ENCODE peak calls at places on chromosome 11, in five cellular contexts. V is GM12878, Y is HEK293T, G is HepG2, A is H1. T is an unnamed sample.

GRCh38 chr11:45556851-45557707 is 108.3 kb downstream of the CHST1 start:
- DNase-seq in Y (no peak), G (no peak), V (no peak), A (no peak), T (no peak)

GRCh38 chr11:122897606-122898210 is 15.1 kb downstream of the JHY start:
- DNase-seq in Y (no peak), A (no peak), G (no peak), V (no peak), T (no peak)

GRCh38 chr11:8022876-8023275 is 35.7 kb downstream of the EIF3F start:
- DNase-seq in Y (no peak), V (no peak), G (no peak), A (peak), T (no peak)

GRCh38 chr11:128725630-128726461 is 32.0 kb downstream of the FLI1 start:
- DNase-seq in G (no peak), Y (no peak), A (no peak), V (peak), T (no peak)

GRCh38 chr11:121466063-121466794 is 13.5 kb upstream of the SORL1-AS1 start:
- DNase-seq in Y (peak), V (no peak), A (peak), G (peak), T (peak)

GRCh38 chr11:95792200-95792599 is 1.9 kb downstream of the CEP57 start:
- DNase-seq in Y (no peak), A (no peak), V (no peak), G (no peak), T (no peak)

GRCh38 chr11:20933086-20933485 is 263.7 kb downstream of the NELL1 start:
- DNase-seq in V (no peak), Y (no peak), G (no peak), A (no peak), T (no peak)

GRCh38 chr11:47233989-47234668 is 14.5 kb downstream of the ACP2 start:
- DNase-seq in V (no peak), A (no peak), G (peak), Y (no peak), T (no peak)

GRCh38 chr11:121318848-121319834 is 26.6 kb downstream of the SC5D start:
- DNase-seq in V (no peak), A (no peak), Y (peak), G (peak), T (no peak)

GRCh38 chr11:110939471-110939870 is 227.2 kb upstream of the ARHGAP20 start:
- DNase-seq in G (no peak), V (no peak), A (no peak), Y (no peak), T (no peak)

GRCh38 chr11:7501251-7501650 is 12.5 kb upstream of the PPFIBP2 start:
- DNase-seq in V (no peak), Y (no peak), A (no peak), G (no peak), T (no peak)

GRCh38 chr11:58927393-58928081 is 11.8 kb upstream of the GLYATL1 start:
- DNase-seq in Y (peak), G (peak), V (no peak), A (peak), T (peak)

GRCh38 chr11:110311783-110312578 is 15.6 kb upstream of the RDX start:
- DNase-seq in A (no peak), V (no peak), Y (no peak), G (no peak), T (no peak)

GRCh38 chr11:65423516-65424199 is 1.1 kb downstream of the NEAT1 start:
- DNase-seq in G (no peak), V (no peak), A (no peak), Y (no peak), T (no peak)

GRCh38 chr11:78044706-78045105 is 19.0 kb upstream of the THRSP start:
- DNase-seq in A (no peak), G (no peak), V (no peak), Y (no peak), T (no peak)

GRCh38 chr11:2798951-2799761 is 86.4 kb downstream of the CDKN1C start:
- DNase-seq in V (no peak), Y (no peak), G (peak), A (peak), T (no peak)

GRCh38 chr11:107439586-107440201 is 17.9 kb downstream of the CWF19L2 start:
- DNase-seq in A (no peak), G (no peak), V (no peak), Y (no peak), T (no peak)

GRCh38 chr11:125918140-125918840 is 14.0 kb downstream of the DDX25 start:
- DNase-seq in A (no peak), V (no peak), G (no peak), Y (no peak), T (no peak)

GRCh38 chr11:123046473-123047264 is 15.3 kb downstream of the HSPA8 start:
- DNase-seq in A (no peak), G (no peak), V (no peak), Y (no peak), T (no peak)

GRCh38 chr11:79045811-79046304 is 395.0 kb downstream of the TENM4 start:
- DNase-seq in Y (no peak), V (no peak), G (no peak), A (no peak), T (no peak)

GRCh38 chr11:70916321-70916720 is 336.1 kb downstream of the SHANK2 start:
- DNase-seq in V (no peak), Y (no peak), G (no peak), A (no peak), T (no peak)

GRCh38 chr11:13126430-13126829 is 117.3 kb downstream of the RASSF10 start:
- DNase-seq in A (no peak), Y (no peak), G (no peak), V (no peak), T (no peak)

GRCh38 chr11:125945797-125946520 is at the start of gene VSIG10L2:
- DNase-seq in G (no peak), V (no peak), Y (no peak), A (no peak), T (no peak)

GRCh38 chr11:130413383-130414106 is 14.9 kb downstream of the ADAMTS8 start:
- DNase-seq in Y (no peak), V (no peak), G (no peak), A (no peak), T (no peak)

GRCh38 chr11:40100204-40100603 is 1359.2 kb downstream of the LRRC4C start:
- DNase-seq in Y (no peak), G (no peak), V (no peak), A (no peak), T (peak)

GRCh38 chr11:91790346-91790745 is 434.3 kb upstream of the FAT3 start:
- DNase-seq in G (no peak), A (no peak), V (no peak), Y (no peak), T (no peak)

GRCh38 chr11:130170345-130170744 is 10.8 kb downstream of the ST14 start:
- DNase-seq in G (no peak), Y (no peak), A (no peak), V (no peak), T (no peak)

GRCh38 chr11:128934351-128934750 is 8.3 kb downstream of the TP53AIP1 start:
- DNase-seq in G (no peak), V (no peak), A (no peak), Y (no peak), T (no peak)

GRCh38 chr11:14148653-14149273 is 186.2 kb downstream of the SPON1 start:
- DNase-seq in G (peak), V (no peak), A (no peak), Y (peak), T (no peak)

GRCh38 chr11:86151188-86152005 is 82.5 kb upstream of the PICALM start:
- DNase-seq in A (no peak), V (no peak), G (no peak), Y (no peak), T (no peak)

GRCh38 chr11:1603629-1604028 is 4.6 kb downstream of the KRTAP5-3 start:
- DNase-seq in Y (no peak), A (no peak), G (no peak), V (no peak), T (no peak)

GRCh38 chr11:475941-476340 is 25.9 kb downstream of the PTDSS2 start:
- DNase-seq in Y (no peak), A (no peak), G (no peak), V (no peak), T (no peak)

GRCh38 chr11:58928082-58928574 is 11.2 kb upstream of the GLYATL1 start:
- DNase-seq in Y (no peak), A (peak), G (no peak), V (no peak), T (no peak)

GRCh38 chr11:63838150-63838681 is 694 bp upstream of the MARK2 start:
- DNase-seq in Y (no peak), V (peak), A (no peak), G (no peak), T (no peak)

GRCh38 chr11:110424775-110425444 is 4.8 kb upstream of the FDX1 start:
- DNase-seq in Y (no peak), G (no peak), A (no peak), V (no peak), T (no peak)

GRCh38 chr11:78318733-78319132 is 98.9 kb downstream of the GAB2 start:
- DNase-seq in A (no peak), V (no peak), G (no peak), Y (no peak), T (no peak)

GRCh38 chr11:121024989-121025388 is 1.1 kb downstream of the TBCEL start:
- DNase-seq in V (no peak), G (peak), Y (peak), A (no peak), T (no peak)

GRCh38 chr11:86438685-86439084 is 64.0 kb downstream of the CCDC81 start:
- DNase-seq in Y (no peak), G (no peak), V (no peak), A (no peak), T (no peak)

DNA sequence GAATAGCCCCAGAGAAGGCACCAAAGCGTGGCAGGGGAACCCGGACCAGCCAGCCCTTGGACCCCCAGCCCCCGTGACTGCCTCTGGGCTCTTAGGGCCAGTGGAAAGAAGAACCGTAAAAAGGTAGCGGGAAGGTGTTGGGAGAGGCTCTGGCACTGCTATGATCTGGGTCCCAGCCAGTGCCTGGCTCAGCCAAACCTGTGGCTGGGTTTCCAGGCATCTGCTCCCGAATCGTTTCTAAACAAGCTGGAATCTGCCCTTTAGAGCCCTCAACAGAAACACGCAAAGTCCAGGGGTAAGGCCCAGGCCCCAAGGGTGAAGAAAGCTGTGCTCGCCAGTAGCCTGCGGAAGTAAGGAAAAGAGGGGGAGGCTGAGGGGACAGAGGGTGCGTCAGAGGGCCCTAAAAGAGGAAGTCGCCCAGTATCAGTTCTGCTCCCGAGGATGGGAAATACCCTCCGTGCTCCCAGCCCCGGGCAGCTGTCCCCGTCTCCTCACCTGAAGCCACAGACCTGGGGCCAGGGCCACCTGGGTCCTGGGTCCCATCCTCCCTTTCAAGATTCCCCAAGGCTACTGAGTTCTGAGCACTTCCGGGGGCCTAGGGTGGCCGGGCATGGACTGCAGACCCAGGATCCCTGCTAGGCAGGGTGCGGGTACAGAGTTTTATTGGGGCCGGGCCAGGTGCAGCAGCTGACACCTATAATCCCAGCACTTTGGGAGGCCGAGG is 24.7 kb downstream of the IL10RA start:
- DNase-seq in Y (no peak), A (peak), V (peak), G (no peak), T (no peak)
- TF ChIP-seq SUZ12 in Y (no peak), A (no peak), V (no peak), G (no peak), T (no peak)

GRCh38 chr11:127454856-127455255 is 454.3 kb upstream of the KIRREL3 start:
- DNase-seq in G (no peak), Y (no peak), V (no peak), A (no peak), T (no peak)
- TF ChIP-seq SUZ12 in G (no peak), Y (no peak), V (no peak), A (no peak), T (no peak)

GRCh38 chr11:6413791-6414231 is 5.1 kb downstream of the APBB1 start:
- DNase-seq in A (no peak), G (no peak), V (no peak), Y (no peak), T (no peak)
- TF ChIP-seq SUZ12 in A (no peak), G (no peak), V (no peak), Y (no peak), T (no peak)

GRCh38 chr11:61775606-61776554 is 16.5 kb downstream of the TMEM258 start:
- DNase-seq in A (no peak), V (no peak), G (no peak), Y (no peak), T (no peak)

GRCh38 chr11:61775106-61775505 is 17.3 kb downstream of the TMEM258 start:
- DNase-seq in G (no peak), V (no peak), A (no peak), Y (no peak), T (no peak)

GRCh38 chr11:61778357-61778886 is 14.0 kb downstream of the TMEM258 start:
- DNase-seq in G (no peak), A (no peak), V (no peak), Y (no peak), T (no peak)

GRCh38 chr11:61777234-61778090 is 14.9 kb downstream of the TMEM258 start:
- DNase-seq in V (no peak), Y (no peak), A (peak), G (no peak), T (no peak)

DNA sequence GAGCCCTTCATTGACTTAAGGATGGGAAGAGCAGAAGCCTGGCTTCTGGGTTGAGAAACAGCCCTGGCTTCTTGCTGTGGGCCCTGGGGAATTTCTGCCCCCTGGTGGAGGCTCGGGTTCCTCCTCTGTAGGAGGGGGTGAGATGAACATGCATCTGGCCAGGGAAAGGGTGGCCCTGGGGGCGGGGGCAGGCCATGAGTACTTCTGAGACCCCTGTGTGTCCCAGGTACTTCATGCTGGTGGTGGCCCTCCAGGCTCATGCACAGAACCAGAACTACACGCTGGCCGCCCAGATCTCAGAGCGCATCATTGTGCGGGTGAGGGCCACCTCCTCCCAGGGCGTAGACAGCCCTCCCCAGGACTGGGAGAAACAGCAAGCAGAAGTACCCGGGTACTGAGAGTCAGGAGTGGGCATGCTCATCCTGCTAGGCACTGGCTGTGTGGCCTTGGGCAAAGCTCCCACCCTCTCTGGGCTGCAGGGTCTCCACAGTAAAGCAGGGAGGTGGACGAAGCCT is 15.8 kb downstream of the TMEM258 start:
- DNase-seq in Y (peak), V (no peak), G (peak), A (peak), T (no peak)
- TF ChIP-seq SUZ12 in Y (no peak), V (no peak), G (no peak), A (no peak), T (no peak)

DNA sequence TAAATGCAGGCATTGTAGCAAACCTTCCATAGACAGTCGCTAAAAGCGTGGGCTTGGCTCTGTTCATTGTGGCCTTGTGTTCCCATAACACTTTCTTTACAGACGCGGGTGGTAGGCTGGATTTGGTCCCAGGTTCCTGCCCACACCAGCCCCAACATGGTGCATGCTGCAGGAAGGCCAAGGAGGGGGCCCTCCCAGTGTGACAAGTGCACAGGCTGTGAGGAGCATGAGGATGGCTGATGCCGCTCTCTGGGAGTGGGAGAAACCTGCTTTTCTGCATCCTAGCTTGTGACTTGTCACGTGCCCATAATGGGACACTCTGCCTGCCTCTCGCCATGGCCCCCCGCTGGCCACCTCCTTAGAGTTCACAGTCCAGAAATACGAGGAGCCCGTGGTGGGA is 161.8 kb upstream of the B3GAT1 start:
- DNase-seq in Y (no peak), V (no peak), G (no peak), A (peak), T (no peak)
- TF ChIP-seq SUZ12 in Y (no peak), V (no peak), G (no peak), A (no peak), T (no peak)

T was measured in NT2/D1.